ENCODE peak calls at places on chromosome 9, in seven cellular contexts. V is cardiac muscle cell, G is psoas muscle, M is colonic mucosa, A is ovary, K is heart right ventricle, Q is esophagus muscularis mucosa. T is an unnamed sample.

GRCh38 chr9:97527626-97528528 is 26.4 kb downstream of the TMOD1 start:
- DNase-seq in K (no peak), V (peak), A (no peak), G (no peak), M (no peak), Q (no peak), T (no peak)

GRCh38 chr9:73118898-73119554 is 32.6 kb upstream of the ANXA1 start:
- DNase-seq in K (no peak), M (no peak), Q (no peak), V (no peak), G (no peak), A (no peak), T (no peak)

GRCh38 chr9:33416996-33417395 is 14.6 kb upstream of the AQP7 start:
- DNase-seq in Q (no peak), M (no peak), V (no peak), A (no peak), G (no peak), K (no peak), T (no peak)

GRCh38 chr9:135474915-135475314 is 4.7 kb upstream of the PPP1R26 start:
- DNase-seq in Q (no peak), A (no peak), V (peak), M (no peak), K (no peak), G (no peak), T (no peak)

GRCh38 chr9:4180907-4181605 is 118.8 kb downstream of the GLIS3 start:
- DNase-seq in K (no peak), M (no peak), Q (peak), V (no peak), G (no peak), A (no peak), T (no peak)

GRCh38 chr9:34590376-34591090 is 1.0 kb upstream of the CNTFR start:
- DNase-seq in Q (no peak), K (peak), A (no peak), V (no peak), G (peak), M (peak), T (no peak)

GRCh38 chr9:2299156-2299842 is 284.2 kb downstream of the SMARCA2 start:
- DNase-seq in V (no peak), Q (peak), G (no peak), K (no peak), M (peak), A (no peak), T (peak)

GRCh38 chr9:4967521-4967920 is 17.6 kb upstream of the JAK2 start:
- DNase-seq in M (no peak), Q (no peak), A (no peak), V (no peak), K (no peak), G (no peak), T (no peak)

GRCh38 chr9:123131993-123132392 is 98.5 kb downstream of the GPR21 start:
- DNase-seq in V (no peak), M (no peak), G (no peak), Q (no peak), A (no peak), K (no peak), T (no peak)

GRCh38 chr9:91580136-91580535 is 156.5 kb upstream of the NFIL3 start:
- DNase-seq in A (no peak), G (no peak), M (no peak), Q (peak), V (peak), K (no peak), T (no peak)

GRCh38 chr9:125430611-125431305 is 169.1 kb downstream of the GAPVD1 start:
- DNase-seq in G (no peak), V (no peak), K (no peak), A (peak), Q (no peak), M (no peak), T (no peak)

GRCh38 chr9:15642369-15642962 is 89.6 kb downstream of the CCDC171 start:
- DNase-seq in K (no peak), A (no peak), V (peak), Q (no peak), G (no peak), M (no peak), T (no peak)

GRCh38 chr9:23850242-23851023 is 24.4 kb upstream of the ELAVL2 start:
- DNase-seq in G (no peak), K (no peak), A (no peak), M (no peak), Q (no peak), V (peak), T (no peak)

GRCh38 chr9:136820947-136821332 is 13.2 kb downstream of the RABL6 start:
- DNase-seq in G (no peak), M (no peak), Q (no peak), V (no peak), K (no peak), A (peak), T (no peak)

GRCh38 chr9:132997591-132997990 is 19.1 kb downstream of the GFI1B start:
- DNase-seq in M (no peak), V (no peak), G (no peak), Q (no peak), K (no peak), A (no peak), T (no peak)

GRCh38 chr9:15592317-15592716 is 39.5 kb downstream of the CCDC171 start:
- DNase-seq in Q (no peak), M (no peak), A (no peak), G (no peak), V (no peak), K (no peak), T (no peak)

DNA sequence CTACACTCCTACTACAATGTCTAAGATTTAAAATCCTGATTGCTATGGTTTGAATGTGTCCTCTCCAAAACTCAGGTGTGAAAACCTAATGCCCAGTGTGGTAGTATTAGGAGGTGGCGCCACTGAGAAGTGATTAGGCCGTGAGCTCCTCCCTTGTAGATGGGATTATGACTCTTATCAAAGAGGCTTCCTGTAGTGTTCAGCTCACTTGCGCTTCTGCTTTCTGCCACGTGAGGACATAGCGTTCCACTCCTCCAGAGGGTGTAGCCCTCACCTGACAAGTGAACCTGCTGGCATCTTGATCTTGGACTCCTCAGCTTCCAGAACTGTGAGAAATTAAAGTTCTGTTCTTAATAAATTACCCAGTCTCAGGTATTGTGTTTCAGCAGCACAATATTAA is 33.0 kb upstream of the WHRN start:
- DNase-seq in K (no peak), V (no peak), Q (no peak), G (no peak), A (no peak), M (peak), T (no peak)
- TF ChIP-seq CTCF in K (no peak), V (no peak), Q (no peak), G (no peak), A (no peak), M (peak), T (no peak)

GRCh38 chr9:129037767-129038098 is 1.3 kb downstream of the MIGA2 start:
- DNase-seq in A (peak), G (no peak), K (no peak), M (peak), V (no peak), Q (no peak), T (no peak)
- H3K4me3 ChIP-seq in A (peak), G (peak), K (peak), M (peak), V (peak), Q (peak), T (peak)

DNA sequence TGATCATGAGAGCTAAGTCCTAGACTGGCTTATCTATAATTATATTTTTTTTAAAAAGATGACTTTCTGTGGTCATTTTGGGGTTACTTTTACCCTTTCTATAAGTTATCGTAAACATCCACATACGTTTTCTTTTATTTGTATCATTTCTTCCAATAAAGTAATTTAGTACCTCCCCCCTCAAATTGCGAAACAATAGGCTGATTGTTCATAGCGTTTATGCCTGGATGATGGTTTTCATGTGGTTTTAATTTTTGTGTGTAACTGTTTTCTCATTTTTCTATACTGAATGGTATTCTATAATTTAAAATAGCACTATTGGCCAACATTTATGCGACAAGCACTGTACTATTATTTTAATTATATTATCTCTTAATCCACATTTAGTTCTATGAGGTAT is 44.5 kb downstream of the SMC5 start:
- DNase-seq in V (no peak), M (no peak), A (no peak), K (no peak), Q (no peak), G (no peak), T (no peak)
- TF ChIP-seq CTCF in V (no peak), M (no peak), A (no peak), K (no peak), Q (no peak), G (no peak), T (no peak)

DNA sequence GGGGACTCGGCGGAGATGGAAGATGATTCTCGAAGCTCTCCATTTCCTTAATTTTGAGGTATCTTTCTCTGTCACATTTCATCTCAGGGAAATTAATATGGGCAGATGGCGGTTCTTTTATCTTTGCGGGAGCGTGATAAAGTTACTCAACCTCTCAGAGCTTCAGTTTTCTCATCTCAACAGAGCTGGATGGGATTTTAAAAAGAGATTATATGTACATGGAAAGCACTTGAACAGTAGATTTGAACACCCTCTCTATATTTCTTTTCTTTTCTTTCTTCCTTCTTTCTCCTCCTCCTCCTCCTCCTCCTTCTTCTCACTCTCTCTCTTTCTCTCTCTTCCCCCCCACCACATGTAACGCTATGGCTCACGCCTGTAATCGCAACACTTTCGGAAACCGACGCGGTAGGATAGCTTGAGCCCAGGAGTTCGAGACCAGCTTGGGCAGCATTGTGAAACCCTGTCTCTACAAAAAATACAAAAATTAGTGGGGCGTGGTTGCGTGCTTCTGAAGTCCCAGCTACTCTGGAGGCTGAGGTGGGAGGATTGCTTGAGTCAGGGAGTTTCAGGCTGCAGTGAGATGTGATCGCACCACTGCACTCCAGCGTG is 603 bp upstream of the GLDC start:
- DNase-seq in K (no peak), V (no peak), G (no peak), M (no peak), Q (no peak), A (no peak), T (no peak)
- H3K4me3 ChIP-seq in K (peak), V (peak), G (peak), M (peak), Q (peak), A (peak), T (peak)